ENCODE peak calls at places on chromosomes 11 and 22, in six cellular contexts. H is body of pancreas, X is mesendoderm, B is caudate nucleus, F is GM23248, O is IMR-90. P is an unnamed sample.

GRCh38 chr11:66443602-66444001 is 5.0 kb upstream of the MRPL11 start:
- DNase-seq in H (no peak), X (no peak), B (no peak), F (peak; percentile 94), O (peak; percentile 92), P (no peak)

GRCh38 chr11:31442086-31442485 is 67.3 kb downstream of the IMMP1L start:
- DNase-seq in H (no peak), X (no peak), B (no peak), F (no peak), O (no peak), P (no peak)

GRCh38 chr11:12075291-12075690 is 35.1 kb upstream of the MICAL2 start:
- DNase-seq in H (no peak), X (no peak), B (no peak), F (no peak), O (no peak), P (no peak)

GRCh38 chr11:64619811-64620285 is 28.8 kb downstream of the SLC22A12 start:
- DNase-seq in H (peak; percentile 64), X (peak; percentile 85), B (peak; percentile 60), F (peak; percentile 56), O (peak; percentile 49), P (peak; percentile 86)

GRCh38 chr22:22099833-22100812 is 117.5 kb upstream of the TOP3B start:
- DNase-seq in H (no peak), X (peak; percentile 51), B (no peak), F (peak; percentile 38), O (peak; percentile 32), P (no peak)

GRCh38 chr22:40487663-40488249 is 117.4 kb downstream of the SGSM3 start:
- DNase-seq in H (no peak), X (no peak), B (no peak), F (peak; percentile 58), O (peak; percentile 47), P (no peak)

GRCh38 chr11:28461846-28462245 is 353.7 kb downstream of the METTL15 start:
- DNase-seq in H (no peak), X (no peak), B (no peak), F (peak; percentile 32), O (peak; percentile 30), P (no peak)

GRCh38 chr22:49958462-49958921 is 2.1 kb upstream of the PIM3 start:
- DNase-seq in H (no peak), X (no peak), B (no peak), F (no peak), O (no peak), P (peak; percentile 29)

GRCh38 chr11:12410006-12410728 is 32.8 kb downstream of the PARVA start:
- DNase-seq in H (no peak), X (peak; percentile 82), B (no peak), F (peak; percentile 66), O (peak; percentile 51), P (peak; percentile 48)

GRCh38 chr11:120882237-120882636 is 141.7 kb upstream of the TBCEL start:
- DNase-seq in H (no peak), X (no peak), B (no peak), F (no peak), O (no peak), P (no peak)

GRCh38 chr11:72758690-72759389 is 6.6 kb upstream of the ARAP1 start:
- DNase-seq in H (peak; percentile 72), X (no peak), B (no peak), F (no peak), O (peak; percentile 96), P (peak; percentile 88)

GRCh38 chr11:35289821-35290220 is 129.5 kb downstream of the SLC1A2 start:
- DNase-seq in H (no peak), X (no peak), B (no peak), F (peak; percentile 76), O (peak; percentile 60), P (no peak)

GRCh38 chr11:118241191-118242098 is 10.7 kb downstream of the MPZL3 start:
- DNase-seq in H (peak; percentile 40), X (peak; percentile 38), B (peak; percentile 60), F (peak; percentile 69), O (no peak), P (no peak)

GRCh38 chr11:112318193-112318592 is 57.5 kb upstream of the PLET1 start:
- DNase-seq in H (no peak), X (no peak), B (no peak), F (peak; percentile 91), O (peak; percentile 96), P (no peak)

GRCh38 chr11:124897681-124898680 is at the start of gene ROBO4:
- DNase-seq in H (no peak), X (peak; percentile 38), B (no peak), F (peak; percentile 94), O (peak; percentile 94), P (no peak)

GRCh38 chr22:39363751-39364484 is 14.1 kb downstream of the SYNGR1 start:
- DNase-seq in H (no peak), X (no peak), B (no peak), F (peak; percentile 31), O (no peak), P (no peak)

GRCh38 chr11:8830641-8831040 is 80.3 kb upstream of the AKIP1 start:
- DNase-seq in H (no peak), X (no peak), B (no peak), F (no peak), O (no peak), P (no peak)

GRCh38 chr11:34907934-34908593 is 8.1 kb downstream of the APIP start:
- DNase-seq in H (no peak), X (no peak), B (no peak), F (no peak), O (no peak), P (no peak)

GRCh38 chr11:834371-835316 is 1.9 kb downstream of the CD151 start:
- DNase-seq in H (peak; percentile 95), X (no peak), B (no peak), F (peak; percentile 92), O (peak; percentile 69), P (no peak)

DNA sequence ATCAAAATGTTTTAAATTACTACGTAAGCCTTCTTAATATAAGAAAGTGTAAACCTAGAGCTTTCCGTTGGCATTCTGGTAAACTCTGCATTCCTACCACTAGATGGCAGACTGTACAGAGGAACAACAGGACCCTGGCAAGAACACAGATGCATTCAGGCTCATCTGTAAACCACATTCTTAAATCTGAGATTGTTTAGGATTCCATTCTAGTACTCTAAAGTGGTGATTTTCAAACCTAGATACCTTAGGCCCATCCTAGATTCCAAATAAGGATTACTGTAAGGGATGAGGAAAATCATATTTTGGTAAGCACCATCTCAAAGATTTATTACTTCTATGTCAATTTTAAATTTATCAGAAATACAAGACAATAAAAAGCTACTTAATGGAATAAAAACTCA is 26.9 kb downstream of the PICALM start:
- DNase-seq in H (peak; percentile 70), X (peak; percentile 93), B (peak; percentile 16), F (peak; percentile 89), O (peak; percentile 94), P (peak; percentile 63)
- H3K27ac ChIP-seq in H (peak overlapping the region; percentile 61), X (no peak overlapping the region), B (peak overlapping the region; percentile 31), F (peak overlapping the region; percentile 33), O (no peak overlapping the region), P (peak overlapping the region; percentile 47)

DNA sequence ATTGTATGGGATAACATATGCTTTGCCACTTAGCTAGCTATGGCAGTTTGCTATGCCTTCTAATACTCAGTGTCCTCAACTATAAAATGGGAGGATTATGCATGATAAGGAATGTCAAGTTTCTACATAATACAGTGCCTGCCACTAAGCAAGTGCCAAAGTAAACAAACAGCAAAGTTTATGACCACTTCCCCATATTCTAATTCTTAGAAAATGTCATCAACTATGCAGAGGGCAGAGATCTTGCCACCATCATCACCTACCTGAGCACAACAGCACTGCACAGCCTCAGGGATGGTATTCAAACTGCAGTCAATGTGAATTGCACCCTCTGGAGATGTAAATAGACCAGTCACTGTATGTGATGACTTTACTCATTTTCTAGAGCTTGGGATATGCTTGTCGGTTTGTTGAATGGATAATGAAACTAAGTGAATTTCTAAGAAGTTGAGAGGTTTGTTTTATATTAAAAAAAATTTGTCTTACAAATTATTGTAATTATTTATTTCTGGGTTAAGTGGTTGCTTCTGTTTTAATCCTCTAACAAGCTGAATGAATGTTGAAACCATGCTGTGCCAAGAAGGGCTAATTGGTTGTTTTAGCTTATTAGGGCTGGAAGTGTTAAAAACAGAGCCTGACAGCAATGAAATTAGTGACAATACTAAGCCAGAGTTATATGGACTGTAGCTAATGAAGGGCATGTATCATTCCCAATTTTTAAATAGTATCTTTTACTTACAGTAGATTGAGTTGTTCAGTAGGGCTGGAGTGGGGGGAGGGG is 398.4 kb downstream of the CNTN5 start:
- DNase-seq in H (no peak), X (peak; percentile 73), B (no peak), F (no peak), O (no peak), P (no peak)
- H3K27ac ChIP-seq in H (no peak overlapping the region), X (peak overlapping the region; percentile 14), B (no peak overlapping the region), F (no peak overlapping the region), O (no peak overlapping the region), P (no peak overlapping the region)

DNA sequence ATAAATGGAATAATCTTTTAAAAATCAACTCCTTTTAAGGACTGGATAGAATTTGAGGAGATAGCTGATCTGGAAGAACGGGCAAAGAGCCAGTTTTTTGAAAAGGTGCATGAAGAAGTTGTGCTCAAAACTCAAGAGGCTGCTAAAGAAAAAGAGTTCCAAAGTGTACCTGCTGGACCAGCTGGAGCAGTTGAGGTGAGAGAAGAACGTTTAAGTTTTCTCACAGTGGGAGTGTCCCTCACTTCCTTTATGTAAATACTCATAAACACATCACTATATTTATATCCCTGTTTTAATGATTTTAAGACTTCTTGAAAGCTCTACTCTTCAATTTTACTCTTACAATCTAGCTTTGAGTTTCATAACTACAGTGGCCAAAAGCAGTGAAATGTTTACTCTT is 11.7 kb upstream of the ANKRD42 start:
- DNase-seq in H (no peak), X (no peak), B (no peak), F (no peak), O (no peak), P (no peak)
- H3K27ac ChIP-seq in H (no peak overlapping the region), X (no peak overlapping the region), B (no peak overlapping the region), F (no peak overlapping the region), O (no peak overlapping the region), P (no peak overlapping the region)

GRCh38 chr11:69645801-69646492 is 5.0 kb downstream of the CCND1 start:
- DNase-seq in H (peak; percentile 59), X (no peak), B (no peak), F (peak; percentile 23), O (no peak), P (no peak)
- H3K27ac ChIP-seq in H (peak overlapping the region; percentile 2), X (no peak overlapping the region), B (no peak overlapping the region), F (peak overlapping the region; percentile 44), O (no peak overlapping the region), P (no peak overlapping the region)

DNA sequence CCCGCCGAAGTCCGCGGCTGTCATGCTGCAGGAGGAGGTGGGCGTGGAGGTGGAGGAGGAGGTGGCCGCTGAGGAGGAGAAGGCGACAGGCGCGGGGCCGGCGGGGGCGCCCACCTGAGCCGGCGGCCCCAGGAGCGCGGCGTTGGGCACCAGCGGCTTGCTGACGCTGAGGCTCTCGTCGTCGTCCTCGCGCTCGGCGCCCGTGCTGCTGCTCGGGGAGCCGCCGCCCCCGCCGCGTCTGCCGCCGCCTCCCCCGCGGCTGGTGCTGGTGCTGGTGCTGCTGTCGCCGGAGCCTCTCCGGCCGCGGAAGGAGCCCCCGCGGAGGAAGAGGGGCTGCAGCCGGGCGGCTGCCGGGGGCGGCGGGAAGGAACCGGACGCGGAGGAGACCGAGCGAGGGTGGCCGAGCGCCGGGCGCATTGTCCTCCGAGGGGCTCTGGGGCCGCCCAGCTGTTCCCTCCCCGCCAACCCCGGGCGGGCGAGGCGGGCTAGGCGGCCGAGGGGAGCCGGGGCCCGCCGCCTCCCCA is 387 bp downstream of the TMEM121B start:
- DNase-seq in H (no peak), X (no peak), B (no peak), F (peak; percentile 46), O (no peak), P (no peak)
- H3K27ac ChIP-seq in H (peak overlapping the region; percentile 37), X (no peak overlapping the region), B (peak overlapping the region; percentile 52), F (no peak overlapping the region), O (no peak overlapping the region), P (no peak overlapping the region)

P was measured in ovary.